ENCODE peak calls at places on chromosome 22, in four cellular contexts. One of them, this sample, is unnamed.

GRCh38 chr22:39453765-39454378 is 2.9 kb upstream of the MGAT3 start:
- DNase-seq in GM12878: no peak
- DNase-seq in K562: peak; percentile 67
- DNase-seq in HepG2: no peak
- DNase-seq in this sample: no peak

GRCh38 chr22:40463727-40464126 is 93.3 kb downstream of the SGSM3 start:
- DNase-seq in GM12878: no peak
- DNase-seq in K562: no peak
- DNase-seq in HepG2: no peak
- DNase-seq in this sample: no peak

GRCh38 chr22:39431821-39432251 is 25.0 kb upstream of the MGAT3 start:
- DNase-seq in GM12878: no peak
- DNase-seq in K562: no peak
- DNase-seq in HepG2: no peak
- DNase-seq in this sample: no peak

GRCh38 chr22:28742562-28742962 is 723 bp downstream of the HSCB start:
- DNase-seq in GM12878: no peak
- DNase-seq in K562: no peak
- DNase-seq in HepG2: no peak
- DNase-seq in this sample: no peak

GRCh38 chr22:42522546-42522945 is 3.0 kb upstream of the RRP7A start:
- DNase-seq in GM12878: no peak
- DNase-seq in K562: no peak
- DNase-seq in HepG2: no peak
- DNase-seq in this sample: no peak

GRCh38 chr22:22949953-22950352 is 62.3 kb downstream of the IGLL5 start:
- DNase-seq in GM12878: no peak
- DNase-seq in K562: no peak
- DNase-seq in HepG2: no peak
- DNase-seq in this sample: no peak

GRCh38 chr22:40499187-40499753 is 128.9 kb downstream of the SGSM3 start:
- DNase-seq in GM12878: peak; percentile 55
- DNase-seq in K562: peak; percentile 70
- DNase-seq in HepG2: peak; percentile 84
- DNase-seq in this sample: no peak

GRCh38 chr22:27100323-27100722 is 442.9 kb downstream of the MIAT start:
- DNase-seq in GM12878: no peak
- DNase-seq in K562: no peak
- DNase-seq in HepG2: no peak
- DNase-seq in this sample: no peak

GRCh38 chr22:40855960-40856512 is 403 bp downstream of the ST13 start:
- DNase-seq in GM12878: no peak
- DNase-seq in K562: peak; percentile 37
- DNase-seq in HepG2: no peak
- DNase-seq in this sample: peak; percentile 32

GRCh38 chr22:23903328-23903971 is 9.3 kb downstream of the MIF start:
- DNase-seq in GM12878: no peak
- DNase-seq in K562: no peak
- DNase-seq in HepG2: no peak
- DNase-seq in this sample: no peak

GRCh38 chr22:38953091-38953490 is 4.3 kb upstream of the APOBEC3A start:
- DNase-seq in GM12878: no peak
- DNase-seq in K562: no peak
- DNase-seq in HepG2: no peak
- DNase-seq in this sample: no peak

GRCh38 chr22:22752556-22753477 is 108.4 kb downstream of the GGTLC2 start:
- DNase-seq in GM12878: no peak
- DNase-seq in K562: no peak
- DNase-seq in HepG2: no peak
- DNase-seq in this sample: no peak

GRCh38 chr22:26893034-26893710 is 235.8 kb downstream of the MIAT start:
- DNase-seq in GM12878: no peak
- DNase-seq in K562: no peak
- DNase-seq in HepG2: no peak
- DNase-seq in this sample: no peak

GRCh38 chr22:27164781-27165503 is 507.6 kb downstream of the MIAT start:
- DNase-seq in GM12878: no peak
- DNase-seq in K562: no peak
- DNase-seq in HepG2: no peak
- DNase-seq in this sample: no peak

GRCh38 chr22:41169157-41169556 is 36.0 kb upstream of the L3MBTL2 start:
- DNase-seq in GM12878: no peak
- DNase-seq in K562: no peak
- DNase-seq in HepG2: no peak
- DNase-seq in this sample: no peak

GRCh38 chr22:42080287-42080686 is 787 bp downstream of the SMDT1 start:
- DNase-seq in GM12878: no peak
- DNase-seq in K562: peak; percentile 35
- DNase-seq in HepG2: no peak
- DNase-seq in this sample: peak; percentile 28

GRCh38 chr22:31604746-31605705 is 57.0 kb downstream of the PISD start:
- DNase-seq in GM12878: no peak
- DNase-seq in K562: no peak
- DNase-seq in HepG2: peak; percentile 39
- DNase-seq in this sample: no peak

GRCh38 chr22:22061085-22062077 is 78.8 kb upstream of the TOP3B start:
- DNase-seq in GM12878: no peak
- DNase-seq in K562: peak; percentile 47
- DNase-seq in HepG2: peak; percentile 83
- DNase-seq in this sample: no peak

GRCh38 chr22:37499006-37499707 is 13.0 kb upstream of the MFNG start:
- DNase-seq in GM12878: no peak
- DNase-seq in K562: no peak
- DNase-seq in HepG2: no peak
- DNase-seq in this sample: no peak

GRCh38 chr22:39363751-39364484 is 14.1 kb downstream of the SYNGR1 start:
- DNase-seq in GM12878: no peak
- DNase-seq in K562: peak; percentile 44
- DNase-seq in HepG2: no peak
- DNase-seq in this sample: no peak

GRCh38 chr22:35311551-35311999 is 11.9 kb downstream of the TOM1 start:
- DNase-seq in GM12878: no peak
- DNase-seq in K562: no peak
- DNase-seq in HepG2: no peak
- DNase-seq in this sample: no peak

GRCh38 chr22:27129266-27129665 is 471.9 kb downstream of the MIAT start:
- DNase-seq in GM12878: no peak
- DNase-seq in K562: no peak
- DNase-seq in HepG2: no peak
- DNase-seq in this sample: no peak

GRCh38 chr22:17777005-17777716 is 2.9 kb upstream of the BID start:
- DNase-seq in GM12878: peak; percentile 87
- DNase-seq in K562: peak; percentile 46
- DNase-seq in HepG2: peak; percentile 53
- DNase-seq in this sample: no peak

GRCh38 chr22:46578824-46579561 is 41.2 kb upstream of the GRAMD4 start:
- DNase-seq in GM12878: no peak
- DNase-seq in K562: peak; percentile 59
- DNase-seq in HepG2: peak; percentile 64
- DNase-seq in this sample: no peak

DNA sequence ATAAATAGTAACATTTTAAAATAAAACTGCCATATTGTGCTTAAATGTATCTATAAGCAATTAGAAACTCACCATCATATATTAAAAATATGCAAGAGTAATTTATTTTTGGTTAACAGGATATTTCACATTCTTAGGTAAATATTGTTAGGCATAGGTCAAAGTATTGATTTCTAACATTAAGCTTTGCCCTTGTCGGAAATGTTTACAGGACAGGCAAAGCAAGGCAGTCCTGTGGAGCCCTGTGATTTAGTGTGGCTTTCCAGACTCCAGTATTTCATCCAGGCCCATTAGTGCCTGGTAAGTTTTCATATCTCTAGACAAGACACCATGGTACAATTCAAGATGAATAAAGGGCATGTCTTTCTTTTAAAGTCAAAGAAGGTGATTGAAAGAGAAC is 114.9 kb upstream of the LARGE1 start:
- DNase-seq in GM12878: no peak
- DNase-seq in K562: no peak
- DNase-seq in HepG2: no peak
- DNase-seq in this sample: no peak
- TF ChIP-seq TARDBP in GM12878: no peak
- TF ChIP-seq TARDBP in K562: no peak
- TF ChIP-seq TARDBP in HepG2: no peak
- TF ChIP-seq TARDBP in this sample: no peak

GRCh38 chr22:49803667-49804375 is 23.9 kb downstream of the BRD1 start:
- DNase-seq in GM12878: no peak
- DNase-seq in K562: no peak
- DNase-seq in HepG2: no peak
- DNase-seq in this sample: no peak

GRCh38 chr22:49811014-49811791 is 16.5 kb downstream of the BRD1 start:
- DNase-seq in GM12878: no peak
- DNase-seq in K562: no peak
- DNase-seq in HepG2: no peak
- DNase-seq in this sample: no peak

GRCh38 chr22:49810363-49811013 is 17.2 kb downstream of the BRD1 start:
- DNase-seq in GM12878: no peak
- DNase-seq in K562: no peak
- DNase-seq in HepG2: no peak
- DNase-seq in this sample: no peak

GRCh38 chr22:49807129-49807528 is 20.5 kb downstream of the BRD1 start:
- DNase-seq in GM12878: no peak
- DNase-seq in K562: no peak
- DNase-seq in HepG2: no peak
- DNase-seq in this sample: no peak

GRCh38 chr22:49807780-49808708 is 19.6 kb downstream of the BRD1 start:
- DNase-seq in GM12878: no peak
- DNase-seq in K562: peak; percentile 87
- DNase-seq in HepG2: no peak
- DNase-seq in this sample: no peak
- TF ChIP-seq TARDBP in GM12878: no peak
- TF ChIP-seq TARDBP in K562: no peak
- TF ChIP-seq TARDBP in HepG2: no peak
- TF ChIP-seq TARDBP in this sample: no peak

GRCh38 chr22:25172153-25172552 is 27.5 kb upstream of the CRYBB3 start:
- DNase-seq in GM12878: no peak
- DNase-seq in K562: no peak
- DNase-seq in HepG2: peak; percentile 21
- DNase-seq in this sample: no peak

GRCh38 chr22:25167834-25168601 is 31.6 kb upstream of the CRYBB3 start:
- DNase-seq in GM12878: no peak
- DNase-seq in K562: no peak
- DNase-seq in HepG2: peak; percentile 27
- DNase-seq in this sample: no peak

GRCh38 chr22:25170426-25170980 is 29.2 kb upstream of the CRYBB3 start:
- DNase-seq in GM12878: no peak
- DNase-seq in K562: no peak
- DNase-seq in HepG2: no peak
- DNase-seq in this sample: no peak

GRCh38 chr22:25167082-25167481 is 32.6 kb upstream of the CRYBB3 start:
- DNase-seq in GM12878: no peak
- DNase-seq in K562: no peak
- DNase-seq in HepG2: no peak
- DNase-seq in this sample: no peak

DNA sequence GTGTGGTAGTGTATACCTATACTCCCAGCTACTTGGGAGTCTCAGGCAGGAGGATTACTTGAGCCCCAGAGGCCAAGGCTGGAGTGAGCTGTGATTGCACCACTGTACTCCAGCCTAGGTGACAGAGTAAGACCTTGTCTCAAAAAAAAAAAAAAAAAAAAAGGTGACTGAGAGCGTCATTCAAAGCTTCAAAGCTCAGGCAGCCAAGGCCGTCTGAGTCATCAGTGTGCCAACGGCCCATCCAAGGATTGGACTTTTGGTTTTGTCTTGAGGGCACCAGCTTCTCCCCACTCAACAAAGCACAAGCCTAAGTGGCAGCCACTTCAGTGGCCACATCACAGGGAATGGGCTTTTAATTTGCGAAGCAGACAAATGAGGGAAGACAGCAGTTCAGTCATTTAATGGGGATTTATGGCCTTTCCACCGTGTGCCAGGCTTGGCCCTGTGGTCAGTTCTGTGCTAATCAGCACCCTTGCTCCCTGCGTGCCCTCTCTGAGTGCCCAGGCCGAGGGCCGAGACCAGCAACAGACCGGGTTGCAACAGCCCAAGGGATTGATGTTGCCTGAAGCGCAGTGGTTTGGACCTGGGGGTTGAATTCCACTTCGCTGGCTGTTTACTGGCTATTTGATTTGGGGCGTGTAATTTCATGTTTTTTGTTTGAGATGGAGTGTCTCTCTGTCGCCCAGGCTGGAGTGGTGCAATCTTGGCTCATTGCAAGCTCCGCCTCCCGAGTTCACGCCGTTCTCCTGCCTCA is 30.2 kb upstream of the CRYBB3 start:
- DNase-seq in GM12878: no peak
- DNase-seq in K562: no peak
- DNase-seq in HepG2: peak; percentile 82
- DNase-seq in this sample: no peak
- TF ChIP-seq TARDBP in GM12878: no peak
- TF ChIP-seq TARDBP in K562: no peak
- TF ChIP-seq TARDBP in HepG2: no peak
- TF ChIP-seq TARDBP in this sample: no peak

DNA sequence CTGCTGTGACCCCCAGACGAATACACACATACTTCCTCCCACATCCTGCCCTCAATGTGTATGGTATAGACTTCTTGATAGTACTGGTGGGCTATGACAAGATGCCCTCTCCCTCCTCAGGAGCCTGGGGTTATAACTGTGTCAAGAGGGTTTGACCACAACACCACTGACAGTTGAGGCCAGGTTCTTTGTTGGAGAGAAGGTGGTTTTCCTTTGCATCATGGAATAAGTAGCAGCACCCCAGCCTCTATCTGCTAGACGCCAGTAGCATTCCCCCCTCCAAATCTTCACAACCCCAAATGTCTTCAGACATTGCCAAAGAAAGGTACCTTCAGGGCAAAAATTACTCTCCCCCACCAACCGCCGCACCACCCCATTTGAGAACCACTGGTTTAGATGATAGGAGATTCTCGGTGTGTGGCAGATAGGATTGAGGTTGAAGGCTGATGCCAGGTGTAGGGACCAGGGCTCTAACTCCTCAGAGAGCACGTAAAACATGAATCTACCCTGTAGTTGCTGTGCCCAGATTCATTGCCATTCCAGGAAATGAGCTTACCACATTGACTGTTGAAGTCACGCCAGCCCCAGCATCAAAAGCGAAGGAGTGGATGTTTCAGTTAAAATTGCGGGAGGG is 5.5 kb upstream of the MYO18B start:
- DNase-seq in GM12878: no peak
- DNase-seq in K562: no peak
- DNase-seq in HepG2: no peak
- DNase-seq in this sample: no peak
- TF ChIP-seq TARDBP in GM12878: no peak
- TF ChIP-seq TARDBP in K562: no peak
- TF ChIP-seq TARDBP in HepG2: no peak
- TF ChIP-seq TARDBP in this sample: no peak